ENCODE peak calls at places on chromosomes 1 and 21, in six cellular contexts. Z, P, X, G, Q and L are unnamed samples.

GRCh38 chr1:54287176-54287650 is 87.2 kb downstream of the MRPL37 start:
- DNase-seq in X (peak; percentile 74), Q (peak; percentile 74), G (no peak), P (peak; percentile 74), Z (peak; percentile 89), L (peak; percentile 47)

GRCh38 chr1:182484531-182485257 is 34.7 kb downstream of the RGSL1 start:
- DNase-seq in Z (no peak), P (no peak), Q (no peak), G (no peak), X (no peak), L (no peak)

GRCh38 chr21:28821276-28822063 is 171.2 kb downstream of the LTN1 start:
- DNase-seq in X (no peak), Z (no peak), G (no peak), P (no peak), Q (no peak), L (no peak)

GRCh38 chr1:244788493-244789275 is 46.8 kb upstream of the COX20 start:
- DNase-seq in G (no peak), P (no peak), Q (no peak), X (no peak), Z (no peak), L (no peak)

GRCh38 chr21:38333290-38334272 is 76.8 kb downstream of the KCNJ15 start:
- DNase-seq in Q (no peak), P (no peak), Z (no peak), G (no peak), X (no peak), L (no peak)

GRCh38 chr1:52032785-52033131 is 852 bp downstream of the KTI12 start:
- DNase-seq in Q (no peak), X (peak; percentile 19), G (peak; percentile 15), Z (peak; percentile 78), P (peak; percentile 22), L (peak; percentile 51)

GRCh38 chr1:109636201-109636952 is 16.7 kb downstream of the AMPD2 start:
- DNase-seq in G (no peak), P (no peak), Q (no peak), X (peak; percentile 16), Z (peak; percentile 65), L (no peak)

GRCh38 chr1:205318231-205318991 is 3.1 kb downstream of the NUAK2 start:
- DNase-seq in Z (no peak), G (no peak), X (no peak), P (no peak), Q (no peak), L (no peak)

GRCh38 chr1:12615916-12616708 is 1.9 kb downstream of the DHRS3 start:
- DNase-seq in Z (no peak), Q (no peak), P (no peak), G (no peak), X (no peak), L (peak; percentile 26)

GRCh38 chr1:8462298-8462946 is 144.5 kb downstream of the SLC45A1 start:
- DNase-seq in X (no peak), G (no peak), P (no peak), Z (no peak), Q (no peak), L (no peak)

GRCh38 chr1:84298336-84298687 is 3.2 kb upstream of the SAMD13 start:
- DNase-seq in Z (peak; percentile 79), G (peak; percentile 15), Q (peak; percentile 19), X (peak; percentile 25), P (no peak), L (peak; percentile 69)

GRCh38 chr1:93324486-93325464 is 20.9 kb upstream of the DR1 start:
- DNase-seq in P (no peak), G (peak; percentile 50), Q (no peak), X (no peak), Z (no peak), L (no peak)

GRCh38 chr1:39727932-39728317 is 10.8 kb upstream of the PPIE start:
- DNase-seq in P (no peak), Z (no peak), G (no peak), Q (no peak), X (no peak), L (no peak)

GRCh38 chr1:5481889-5482288 is 510.3 kb downstream of the NPHP4 start:
- DNase-seq in P (no peak), Q (no peak), X (no peak), G (peak; percentile 14), Z (no peak), L (no peak)

GRCh38 chr1:248924696-248925532 is 18.9 kb downstream of the PGBD2 start:
- DNase-seq in X (no peak), P (no peak), Z (no peak), G (peak; percentile 54), Q (no peak), L (peak; percentile 85)

GRCh38 chr21:33425825-33426224 is 22.6 kb downstream of the IFNGR2 start:
- DNase-seq in G (no peak), X (no peak), Q (no peak), P (no peak), Z (no peak), L (no peak)

GRCh38 chr21:21921410-21922232 is 923.4 kb downstream of the NCAM2 start:
- DNase-seq in G (no peak), Q (no peak), Z (no peak), X (no peak), P (no peak), L (no peak)

GRCh38 chr21:41407541-41408460 is 18.2 kb upstream of the MX1 start:
- DNase-seq in Q (no peak), Z (peak; percentile 59), G (no peak), X (no peak), P (no peak), L (no peak)

GRCh38 chr21:26850116-26850643 is 5.0 kb upstream of the ADAMTS1 start:
- DNase-seq in Z (no peak), X (no peak), G (no peak), Q (no peak), P (no peak), L (peak; percentile 3)

GRCh38 chr1:107153033-107153432 is 12.2 kb downstream of the NTNG1 start:
- DNase-seq in G (no peak), X (no peak), Z (no peak), P (no peak), Q (no peak), L (peak; percentile 2)

GRCh38 chr1:226574591-226575435 is 26.2 kb downstream of the STUM start:
- DNase-seq in P (no peak), X (no peak), Z (no peak), G (no peak), Q (no peak), L (no peak)

GRCh38 chr21:31781737-31782136 is 49.8 kb upstream of the SCAF4 start:
- DNase-seq in G (no peak), X (peak; percentile 57), P (no peak), Q (no peak), Z (no peak), L (no peak)

GRCh38 chr1:168520052-168520751 is 23.6 kb downstream of the XCL2 start:
- DNase-seq in Q (no peak), X (no peak), P (no peak), G (no peak), Z (no peak), L (no peak)

DNA sequence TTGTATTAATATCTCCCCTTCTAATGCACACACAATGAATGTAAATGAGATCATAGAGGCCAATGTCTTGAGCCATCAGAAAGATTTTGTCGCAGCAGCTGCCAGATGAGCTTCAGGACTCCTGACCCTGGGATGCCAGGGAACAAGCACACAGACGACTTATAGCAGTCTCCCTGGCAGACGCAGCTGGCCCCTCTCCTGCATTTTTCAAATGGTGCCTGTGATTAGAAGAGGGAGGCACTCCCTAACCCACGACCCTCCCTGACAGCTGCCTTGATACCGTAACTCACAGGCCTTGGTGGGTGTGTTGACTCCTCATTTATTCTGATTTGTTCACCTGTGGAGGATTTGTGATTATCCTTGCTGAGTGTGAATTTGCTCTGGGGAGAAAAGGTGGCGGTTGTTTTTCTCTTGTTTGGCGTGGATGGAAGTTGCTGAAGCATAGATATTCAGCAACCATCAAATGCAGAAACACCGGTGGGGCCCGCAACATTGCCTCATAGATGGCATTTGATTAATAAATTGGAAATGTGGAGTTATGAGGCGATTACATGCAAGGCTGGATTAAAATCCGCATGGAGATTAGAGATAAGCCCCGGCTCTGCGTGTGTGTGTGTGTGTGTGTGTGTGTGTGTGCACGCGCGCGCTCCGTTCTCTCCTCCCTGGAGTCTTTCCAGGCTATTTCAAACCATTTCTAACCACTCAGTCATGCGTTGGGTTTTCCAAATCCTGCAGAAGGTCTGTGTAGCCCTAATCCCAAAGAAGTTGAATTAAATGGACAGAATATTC is 2.1 kb upstream of the RD3 start:
- DNase-seq in Q (no peak), G (no peak), X (no peak), P (no peak), Z (no peak), L (no peak)
- TF ChIP-seq POLR2A in Q (no peak), G (no peak), X (no peak), P (no peak), Z (no peak), L (no peak)

GRCh38 chr21:39379986-39380891 is 31.4 kb upstream of the HMGN1 start:
- DNase-seq in Z (peak; percentile 95), G (peak; percentile 72), Q (peak; percentile 90), X (peak; percentile 93), P (peak; percentile 92), L (peak; percentile 95)
- TF ChIP-seq POLR2A in Z (peak; percentile 71), G (peak; percentile 48), Q (peak; percentile 65), X (no peak), P (peak; percentile 69), L (peak; percentile 81)

DNA sequence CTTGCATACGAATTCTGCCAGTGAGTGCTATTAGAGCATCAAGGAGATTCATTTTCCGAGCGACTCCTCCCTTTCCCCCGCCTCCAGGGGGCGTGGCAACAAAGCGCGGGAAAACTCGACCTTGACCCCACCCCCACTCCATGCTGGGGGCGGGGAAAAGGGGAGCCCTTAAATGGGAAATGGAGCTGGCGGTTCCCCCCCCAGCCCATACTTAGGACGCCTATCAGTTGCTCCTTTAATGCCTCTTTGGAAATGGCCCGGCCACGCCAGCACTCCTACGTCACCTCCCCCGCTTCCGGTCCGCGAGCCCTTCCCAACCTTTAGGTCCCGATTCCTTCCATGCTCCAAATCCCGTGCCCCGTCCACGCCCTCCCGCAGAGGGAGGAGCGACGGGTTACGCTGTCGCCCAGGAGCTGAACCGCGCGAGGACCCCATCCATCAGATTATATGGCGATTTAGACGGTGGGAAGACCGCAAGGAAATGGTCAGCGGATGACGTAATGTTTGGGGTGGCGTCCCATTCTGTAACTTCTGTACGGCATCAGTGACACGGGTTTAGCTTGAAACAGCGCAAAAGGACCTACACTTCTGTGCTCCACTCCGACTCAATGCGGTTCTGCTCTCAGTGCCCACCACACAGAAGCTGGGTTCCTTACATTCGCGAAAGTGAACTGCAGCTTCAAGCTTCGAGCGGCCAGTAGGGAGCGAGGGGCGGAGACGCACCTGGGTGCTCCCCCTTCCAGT is 702 bp upstream of the ZNF687 start:
- DNase-seq in G (peak; percentile 96), Z (peak; percentile 99), Q (peak; percentile 95), X (peak; percentile 98), P (peak; percentile 99), L (peak; percentile 99)
- TF ChIP-seq POLR2A in G (peak; percentile 15), Z (peak; percentile 57), Q (peak; percentile 28), X (no peak), P (peak; percentile 66), L (peak; percentile 85)

GRCh38 chr1:158176399-158176798 is 4.3 kb upstream of the CD1D start:
- DNase-seq in X (no peak), Z (no peak), Q (no peak), P (no peak), G (no peak), L (no peak)

GRCh38 chr1:158180741-158181576 is at the start of gene CD1D:
- DNase-seq in Z (no peak), X (no peak), Q (no peak), G (no peak), P (no peak), L (peak; percentile 70)

GRCh38 chr1:158181577-158181922 is 855 bp downstream of the CD1D start:
- DNase-seq in G (no peak), Q (no peak), P (no peak), Z (no peak), X (no peak), L (no peak)

GRCh38 chr1:158179301-158180041 is 1.2 kb upstream of the CD1D start:
- DNase-seq in P (no peak), X (no peak), G (no peak), Z (no peak), Q (no peak), L (peak; percentile 18)

GRCh38 chr1:158177705-158178450 is 2.8 kb upstream of the CD1D start:
- DNase-seq in Q (peak; percentile 78), G (peak; percentile 47), P (peak; percentile 80), X (peak; percentile 77), Z (peak; percentile 95), L (peak; percentile 82)
- TF ChIP-seq POLR2A in Q (no peak), G (no peak), P (no peak), X (no peak), Z (no peak), L (no peak)